ENCODE peak calls at places on chromosomes 6 and 20, in ten cellular contexts. K is A549, P is IMR-90, U is transverse colon, C is uterus, B is adrenal gland, S is H54, Z is stomach, Y is heart left ventricle, T is endothelial cell of umbilical vein. R is an unnamed sample.

GRCh38 chr6:151215999-151216398 is 23.8 kb upstream of the AKAP12 start:
- DNase-seq in K (no peak), T (no peak), U (no peak), Z (no peak), S (no peak), P (no peak), C (no peak), Y (no peak), B (no peak), R (no peak)

GRCh38 chr20:44071526-44072111 is 115.4 kb downstream of the JPH2 start:
- DNase-seq in C (no peak), K (no peak), Y (no peak), U (no peak), T (no peak), P (no peak), B (no peak), S (no peak), Z (peak), R (no peak)

GRCh38 chr6:121806116-121806515 is 370.7 kb downstream of the GJA1 start:
- DNase-seq in S (no peak), T (no peak), C (no peak), K (no peak), P (no peak), U (no peak), Z (no peak), B (no peak), Y (no peak), R (no peak)

GRCh38 chr6:17863971-17864754 is 123.3 kb downstream of the KIF13A start:
- DNase-seq in B (peak), T (peak), U (peak), C (no peak), Z (no peak), Y (peak), S (no peak), P (peak), K (peak), R (no peak)

GRCh38 chr20:11810316-11811130 is 107.2 kb upstream of the BTBD3 start:
- DNase-seq in K (no peak), T (no peak), P (peak), Y (no peak), U (no peak), B (no peak), C (no peak), Z (no peak), S (peak), R (no peak)

GRCh38 chr6:106702451-106703110 is 73.2 kb downstream of the QRSL1 start:
- DNase-seq in Y (no peak), T (no peak), S (no peak), Z (peak), C (no peak), U (peak), P (no peak), B (no peak), K (no peak), R (no peak)

GRCh38 chr6:106486236-106486635 is 125.7 kb downstream of the CRYBG1 start:
- DNase-seq in B (no peak), T (no peak), K (no peak), U (no peak), S (no peak), P (no peak), Y (no peak), C (no peak), Z (no peak), R (no peak)

GRCh38 chr20:15512916-15513315 is 1060.3 kb downstream of the KIF16B start:
- DNase-seq in Y (no peak), S (no peak), T (no peak), U (no peak), C (no peak), P (no peak), K (no peak), Z (no peak), B (no peak), R (no peak)

GRCh38 chr20:34240698-34241615 is at the start of gene ASIP:
- DNase-seq in U (no peak), Z (no peak), S (no peak), K (no peak), B (no peak), C (no peak), T (no peak), Y (no peak), P (no peak), R (no peak)

GRCh38 chr6:43219119-43219518 is 10.2 kb downstream of the DNPH1 start:
- DNase-seq in Z (no peak), T (no peak), K (no peak), B (no peak), S (no peak), Y (no peak), C (no peak), U (no peak), P (no peak), R (no peak)

GRCh38 chr6:155328539-155329459 is 14.5 kb upstream of the TFB1M start:
- DNase-seq in T (peak), B (no peak), C (no peak), P (peak), Z (peak), U (peak), Y (no peak), S (no peak), K (no peak), R (no peak)

GRCh38 chr6:14959324-14959885 is 286.5 kb upstream of the JARID2 start:
- DNase-seq in Y (no peak), B (no peak), K (no peak), S (no peak), P (no peak), U (no peak), T (no peak), Z (no peak), C (no peak), R (no peak)

GRCh38 chr6:34324738-34325444 is 67.6 kb downstream of the NUDT3 start:
- DNase-seq in K (no peak), U (no peak), Y (peak), C (peak), P (peak), T (no peak), B (peak), S (no peak), Z (no peak), R (no peak)

GRCh38 chr6:135215563-135215962 is 34.5 kb downstream of the MYB start:
- DNase-seq in U (no peak), B (no peak), T (no peak), P (no peak), Y (no peak), Z (no peak), S (no peak), C (no peak), K (no peak), R (no peak)

GRCh38 chr6:144835322-144835721 is 550.2 kb downstream of the UTRN start:
- DNase-seq in K (no peak), B (no peak), Z (no peak), P (no peak), U (no peak), T (no peak), S (no peak), Y (no peak), C (no peak), R (no peak)

GRCh38 chr20:58037631-58038030 is 190.8 kb downstream of the ANKRD60 start:
- DNase-seq in P (no peak), B (no peak), Z (no peak), T (no peak), Y (no peak), C (no peak), S (no peak), K (no peak), U (no peak), R (no peak)

GRCh38 chr6:57822896-57823358 is 505.5 kb downstream of the PRIM2 start:
- DNase-seq in K (no peak), P (peak), C (no peak), B (no peak), S (no peak), U (no peak), Z (no peak), Y (no peak), T (peak), R (no peak)

GRCh38 chr6:35764238-35764896 is 12.0 kb upstream of the CLPSL2 start:
- DNase-seq in U (no peak), K (no peak), Y (no peak), C (no peak), Z (no peak), B (no peak), P (no peak), T (no peak), S (no peak), R (no peak)

GRCh38 chr6:17721671-17722070 is 14.9 kb upstream of the NUP153 start:
- DNase-seq in K (no peak), Y (no peak), T (no peak), B (no peak), P (no peak), U (no peak), Z (no peak), S (no peak), C (no peak), R (no peak)

GRCh38 chr6:82246802-82247633 is 526 bp downstream of the IBTK start:
- DNase-seq in S (peak), P (peak), B (peak), T (peak), Y (peak), Z (peak), K (peak), U (peak), C (no peak), R (peak)

GRCh38 chr6:70413829-70414494 is 654 bp downstream of the FAM135A start:
- DNase-seq in S (peak), B (no peak), T (peak), Z (no peak), K (peak), Y (no peak), P (no peak), C (peak), U (no peak), R (no peak)

GRCh38 chr6:56940977-56941376 is 13.9 kb upstream of the BEND6 start:
- DNase-seq in S (no peak), P (no peak), Z (no peak), K (no peak), U (no peak), Y (no peak), T (no peak), B (no peak), C (no peak), R (no peak)

GRCh38 chr6:16316741-16317251 is 78.4 kb downstream of the GMPR start:
- DNase-seq in T (peak), U (no peak), S (peak), K (peak), B (peak), C (no peak), Z (no peak), P (peak), Y (no peak), R (peak)

GRCh38 chr6:372336-372911 is 19.1 kb upstream of the IRF4 start:
- DNase-seq in Y (no peak), S (no peak), Z (no peak), P (no peak), T (no peak), K (no peak), U (peak), C (no peak), B (no peak), R (no peak)

GRCh38 chr20:2563116-2563515 is 26.7 kb downstream of the TMC2 start:
- DNase-seq in Y (no peak), S (no peak), P (no peak), T (no peak), K (no peak), U (no peak), C (no peak), B (no peak), Z (no peak), R (no peak)

GRCh38 chr6:44043479-44044153 is 83.6 kb downstream of the MRPL14 start:
- DNase-seq in T (no peak), C (peak), Y (peak), Z (no peak), U (no peak), P (peak), S (no peak), B (no peak), K (no peak), R (no peak)

GRCh38 chr6:109867009-109867969 is 110.8 kb upstream of the GPR6 start:
- DNase-seq in Y (peak), P (peak), C (peak), B (peak), U (no peak), Z (peak), K (no peak), T (peak), S (no peak), R (no peak)

GRCh38 chr6:20751293-20751946 is 217.2 kb downstream of the CDKAL1 start:
- DNase-seq in Z (no peak), B (no peak), C (no peak), S (no peak), U (no peak), P (peak), K (no peak), T (peak), Y (no peak), R (no peak)

GRCh38 chr20:47445291-47445690 is 56.4 kb upstream of the NCOA3 start:
- DNase-seq in C (no peak), K (no peak), U (no peak), Y (no peak), S (no peak), T (no peak), Z (no peak), P (no peak), B (no peak), R (no peak)

GRCh38 chr20:41393705-41394066 is 27.1 kb upstream of the EMILIN3 start:
- DNase-seq in U (no peak), B (no peak), K (no peak), Z (no peak), C (no peak), P (no peak), T (no peak), Y (no peak), S (no peak), R (no peak)

GRCh38 chr6:165744515-165745228 is 81.6 kb upstream of the PDE10A start:
- DNase-seq in Y (no peak), B (no peak), U (no peak), C (no peak), P (peak), S (no peak), K (no peak), T (no peak), Z (no peak), R (no peak)

GRCh38 chr6:159908535-159908934 is 17.7 kb downstream of the MAS1 start:
- DNase-seq in P (peak), T (no peak), Z (no peak), Y (no peak), B (no peak), C (no peak), U (no peak), S (no peak), K (no peak), R (no peak)

GRCh38 chr6:154815938-154816820 is 83.0 kb downstream of the SCAF8 start:
- DNase-seq in S (no peak), P (peak), Z (no peak), B (no peak), U (no peak), T (no peak), Y (no peak), C (no peak), K (no peak), R (no peak)

GRCh38 chr6:134584809-134585528 is 267.1 kb upstream of the SGK1 start:
- DNase-seq in Y (no peak), U (no peak), S (no peak), K (no peak), B (no peak), P (no peak), Z (no peak), C (no peak), T (no peak), R (peak)

GRCh38 chr6:12602342-12602741 is 114.2 kb upstream of the PHACTR1 start:
- DNase-seq in S (no peak), U (no peak), B (no peak), Y (no peak), Z (no peak), T (peak), K (no peak), P (no peak), C (no peak), R (no peak)

GRCh38 chr20:16265334-16265733 is 307.9 kb downstream of the KIF16B start:
- DNase-seq in P (no peak), K (no peak), T (no peak), C (no peak), Z (no peak), Y (no peak), U (no peak), B (no peak), S (no peak), R (no peak)

GRCh38 chr6:158835616-158836221 is 16.6 kb upstream of the EZR start:
- DNase-seq in Y (peak), U (peak), Z (peak), P (peak), K (no peak), S (no peak), T (no peak), C (no peak), B (no peak), R (peak)

GRCh38 chr6:111573892-111574800 is 31.5 kb downstream of the TRAF3IP2 start:
- DNase-seq in U (no peak), Z (no peak), S (peak), B (no peak), C (no peak), T (peak), P (peak), K (no peak), Y (peak), R (no peak)

GRCh38 chr6:121055572-121056163 is 278.6 kb downstream of the TBC1D32 start:
- DNase-seq in C (no peak), Z (no peak), S (peak), P (peak), T (peak), B (no peak), Y (no peak), K (peak), U (no peak), R (peak)

DNA sequence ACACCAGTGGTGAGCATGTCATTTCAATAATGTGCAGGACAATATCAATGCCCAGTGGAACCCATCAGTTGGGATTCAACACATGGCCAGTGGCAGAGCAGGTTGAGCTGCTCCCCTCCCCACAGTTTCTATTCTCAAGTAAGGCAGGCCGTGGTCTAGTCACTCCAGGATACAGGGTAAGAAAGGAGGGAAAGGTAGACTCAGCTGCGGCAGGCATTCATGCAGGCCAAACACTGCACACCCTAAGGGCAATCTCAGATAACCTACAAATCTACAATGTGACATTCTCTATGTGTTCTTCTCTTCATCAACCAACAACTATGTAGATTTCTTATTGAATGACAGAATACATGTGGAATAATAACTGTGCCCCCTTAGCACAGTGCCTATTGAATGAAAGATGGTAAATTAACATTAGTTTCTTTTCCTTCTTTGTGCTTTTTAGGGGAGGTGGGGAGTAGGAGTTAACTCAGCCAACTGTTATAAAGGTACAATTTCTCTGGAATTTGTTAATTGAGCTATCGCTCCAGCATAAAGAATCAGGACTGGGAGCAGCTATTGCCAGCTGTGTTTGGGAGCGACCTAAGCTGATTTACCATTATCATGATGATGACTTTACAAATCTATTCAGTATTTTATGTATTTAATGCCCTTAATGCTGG is 89.7 kb downstream of the FAM50B start:
- DNase-seq in U (no peak), P (no peak), C (no peak), T (no peak), S (no peak), B (no peak), Y (no peak), K (no peak), Z (no peak), R (no peak)
- TF ChIP-seq POLR2A in U (no peak), P (no peak), C (no peak), T (no peak), S (no peak), B (no peak), Y (no peak), K (no peak), Z (no peak), R (no peak)

GRCh38 chr6:138241893-138242292 is 23.6 kb upstream of the PBOV1 start:
- DNase-seq in C (no peak), Y (no peak), K (no peak), S (no peak), U (no peak), B (no peak), T (no peak), Z (no peak), P (no peak), R (no peak)

GRCh38 chr6:138241381-138241780 is 23.1 kb upstream of the PBOV1 start:
- DNase-seq in Z (no peak), P (no peak), B (no peak), U (no peak), Y (no peak), C (no peak), K (no peak), S (no peak), T (no peak), R (no peak)

GRCh38 chr6:138245751-138246150 is 27.5 kb upstream of the PBOV1 start:
- DNase-seq in U (no peak), S (no peak), T (no peak), K (no peak), P (no peak), B (no peak), Y (no peak), C (no peak), Z (no peak), R (no peak)

GRCh38 chr6:138240476-138241245 is 22.4 kb upstream of the PBOV1 start:
- DNase-seq in Z (no peak), S (no peak), K (no peak), Y (no peak), B (no peak), U (no peak), T (no peak), C (no peak), P (no peak), R (no peak)

DNA sequence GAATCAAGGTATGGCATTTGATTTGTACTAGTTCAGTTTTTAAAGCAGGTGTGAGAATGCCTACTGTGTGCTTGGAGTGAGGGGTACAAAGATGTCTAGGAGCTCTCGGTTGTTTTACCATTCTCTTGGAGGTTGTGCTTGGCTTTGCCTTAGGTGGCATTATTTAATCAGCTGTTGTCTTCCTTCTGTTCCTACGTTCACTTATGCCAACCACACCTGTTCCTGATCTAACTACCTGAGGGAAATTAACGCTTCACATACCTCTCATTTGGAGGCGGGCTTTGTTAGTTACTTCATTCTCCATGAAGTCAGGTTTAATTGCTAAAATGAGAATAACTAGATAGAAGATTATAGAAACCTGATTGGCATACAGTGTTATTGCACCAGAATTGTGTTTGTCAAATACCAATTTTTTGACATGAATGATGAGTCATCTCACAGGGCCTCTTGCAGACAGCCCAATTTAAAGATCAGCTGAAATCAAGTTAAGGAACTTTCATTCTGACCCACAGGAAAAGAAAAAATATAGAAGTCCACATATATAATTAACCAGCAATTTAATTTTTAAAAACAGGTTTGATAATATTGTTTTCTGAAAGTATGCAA is 24.8 kb upstream of the PBOV1 start:
- DNase-seq in U (no peak), T (no peak), S (no peak), B (no peak), P (no peak), Z (no peak), Y (no peak), K (no peak), C (no peak), R (no peak)
- TF ChIP-seq POLR2A in U (no peak), T (no peak), S (no peak), B (no peak), P (no peak), Z (no peak), Y (no peak), K (no peak), C (no peak), R (no peak)

GRCh38 chr20:63272105-63273078 is at the start of gene ARFGAP1:
- DNase-seq in Y (peak), C (peak), P (peak), S (peak), Z (peak), U (peak), B (peak), K (peak), T (peak), R (peak)
- TF ChIP-seq POLR2A in Y (no peak), C (peak), P (peak), S (peak), Z (no peak), U (peak), B (peak), K (peak), T (peak), R (peak)

DNA sequence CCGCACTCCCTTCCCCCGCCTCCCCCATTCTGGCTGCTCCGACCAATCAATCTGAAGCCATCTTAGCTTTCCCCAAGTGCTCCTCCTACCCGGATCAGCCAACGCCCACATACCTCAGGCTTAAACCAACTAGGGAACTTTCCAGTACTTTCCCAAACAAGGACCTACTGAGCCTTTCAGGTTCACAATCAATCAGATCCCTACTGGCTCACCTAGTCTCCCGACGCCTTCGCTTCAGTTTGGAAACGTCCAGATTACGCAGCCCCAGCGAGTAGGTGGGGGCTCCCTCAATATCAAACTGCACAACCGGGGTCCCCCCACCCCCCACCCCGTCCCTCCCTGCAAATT is 432 bp downstream of the HSPA1L start:
- DNase-seq in Y (peak), K (peak), Z (peak), C (peak), B (peak), P (peak), S (peak), T (peak), U (peak), R (peak)
- TF ChIP-seq POLR2A in Y (no peak), K (peak), Z (no peak), C (peak), B (peak), P (no peak), S (peak), T (peak), U (peak), R (no peak)

R was measured in erythroblast.